ENCODE peak calls at places on chromosomes 4 and X, in five cellular contexts. O is heart left ventricle, Y is GM06990, H is neural crest cell, C is Calu3. Z is an unnamed sample.

GRCh38 chr4:116005037-116005805 is 891.8 kb upstream of the NDST4 start:
- DNase-seq in H (no peak), C (no peak), Y (no peak), O (no peak), Z (no peak)

GRCh38 chr4:28421221-28421620 is 1560.6 kb downstream of the STIM2 start:
- DNase-seq in Y (no peak), H (no peak), C (no peak), O (no peak), Z (no peak)

GRCh38 chrX:145620666-145621065 is 197.0 kb upstream of the SLITRK2 start:
- DNase-seq in H (no peak), C (no peak), Y (no peak), O (no peak), Z (no peak)

GRCh38 chr4:145485120-145485519 is 3.5 kb downstream of the SMAD1 start:
- DNase-seq in H (no peak), C (no peak), Y (no peak), O (no peak), Z (no peak)

GRCh38 chrX:105837227-105837626 is 14.9 kb downstream of the NRK start:
- DNase-seq in H (no peak), C (no peak), Y (no peak), O (peak; percentile 77), Z (no peak)

GRCh38 chrX:39972340-39972739 is 125.4 kb downstream of the BCOR start:
- DNase-seq in H (no peak), Y (no peak), C (no peak), O (no peak), Z (no peak)

GRCh38 chrX:40175416-40176255 is 77.9 kb upstream of the BCOR start:
- DNase-seq in H (peak; percentile 23), Y (peak; percentile 92), O (peak; percentile 86), C (peak; percentile 50), Z (peak; percentile 69)

GRCh38 chrX:9148626-9149385 is 114.9 kb upstream of the FAM9B start:
- DNase-seq in C (no peak), H (no peak), Y (no peak), O (no peak), Z (no peak)

GRCh38 chrX:9943420-9943819 is 23.7 kb upstream of the CLDN34 start:
- DNase-seq in Y (no peak), C (no peak), H (no peak), O (no peak), Z (no peak)

GRCh38 chr4:32472918-32473317 is 1752.7 kb downstream of the PCDH7 start:
- DNase-seq in C (no peak), Y (no peak), H (no peak), O (no peak), Z (no peak)

GRCh38 chrX:9644335-9644734 is 121.3 kb downstream of the GPR143 start:
- DNase-seq in O (no peak), Y (peak; percentile 21), H (no peak), C (no peak), Z (peak; percentile 16)

GRCh38 chr4:28639747-28640146 is 1779.1 kb downstream of the STIM2 start:
- DNase-seq in C (no peak), H (no peak), Y (no peak), O (no peak), Z (no peak)

GRCh38 chr4:165462009-165462408 is 83.2 kb downstream of the CPE start:
- DNase-seq in H (no peak), Y (no peak), C (no peak), O (no peak), Z (no peak)

GRCh38 chr4:150164956-150165355 is 86.7 kb downstream of the DCLK2 start:
- DNase-seq in H (no peak), O (no peak), C (no peak), Y (no peak), Z (no peak)

GRCh38 chr4:142351958-142352357 is 494.1 kb downstream of the INPP4B start:
- DNase-seq in Y (no peak), H (no peak), O (no peak), C (no peak), Z (no peak)

GRCh38 chrX:66015152-66015827 is 24.6 kb downstream of the VSIG4 start:
- DNase-seq in H (no peak), Y (peak; percentile 59), C (no peak), O (peak; percentile 36), Z (peak; percentile 16)

GRCh38 chr4:134777626-134778025 is 576.0 kb upstream of the PABPC4L start:
- DNase-seq in O (no peak), C (peak; percentile 15), H (no peak), Y (no peak), Z (no peak)

GRCh38 chr4:2940267-2941137 is 22.7 kb downstream of the NOP14 start:
- DNase-seq in C (no peak), O (no peak), H (no peak), Y (no peak), Z (no peak)

GRCh38 chr4:152352645-152353116 is 183.2 kb downstream of the FBXW7 start:
- DNase-seq in Y (peak; percentile 50), C (no peak), O (peak; percentile 63), H (peak; percentile 34), Z (no peak)

GRCh38 chrX:149711545-149712236 is at the start of gene MAGEA11:
- DNase-seq in Y (no peak), O (no peak), H (no peak), C (no peak), Z (no peak)

GRCh38 chrX:105698386-105698785 is 124.0 kb upstream of the NRK start:
- DNase-seq in O (no peak), H (no peak), Y (no peak), C (no peak), Z (no peak)

GRCh38 chr4:186342582-186342981 is 76.6 kb downstream of the F11 start:
- DNase-seq in C (no peak), O (no peak), H (no peak), Y (no peak), Z (no peak)

GRCh38 chr4:142126890-142127497 is 490.6 kb downstream of the IL15 start:
- DNase-seq in H (peak; percentile 67), O (peak; percentile 37), Y (peak; percentile 24), C (peak; percentile 56), Z (no peak)

GRCh38 chr4:113293043-113293560 is 243.6 kb downstream of the ANK2 start:
- DNase-seq in H (no peak), Y (no peak), O (peak; percentile 45), C (no peak), Z (no peak)

GRCh38 chr4:113293673-113294072 is 244.2 kb downstream of the ANK2 start:
- DNase-seq in O (peak; percentile 30), C (no peak), Y (no peak), H (no peak), Z (no peak)

GRCh38 chr4:113290666-113291065 is 241.2 kb downstream of the ANK2 start:
- DNase-seq in C (no peak), H (no peak), Y (no peak), O (no peak), Z (no peak)

GRCh38 chr4:113292371-113293042 is 243.1 kb downstream of the ANK2 start:
- DNase-seq in Y (no peak), O (peak; percentile 74), H (peak; percentile 25), C (no peak), Z (no peak)

GRCh38 chr4:113294910-113295309 is 245.5 kb downstream of the ANK2 start:
- DNase-seq in Y (no peak), C (no peak), O (no peak), H (no peak), Z (no peak)
- TF ChIP-seq CTCF in Y (no peak), C (no peak), O (peak; percentile 7), H (no peak), Z (no peak)

GRCh38 chr4:22410645-22411247 is 105.1 kb downstream of the ADGRA3 start:
- DNase-seq in C (no peak), Y (peak; percentile 31), O (no peak), H (no peak), Z (no peak)
- TF ChIP-seq CTCF in C (peak; percentile 25), Y (peak; percentile 46), O (peak; percentile 68), H (peak; percentile 89), Z (peak; percentile 33)

GRCh38 chr4:38735870-38736269 is 46.9 kb downstream of the TLR10 start:
- DNase-seq in C (no peak), O (no peak), H (no peak), Y (no peak), Z (no peak)
- TF ChIP-seq CTCF in C (no peak), O (no peak), H (no peak), Y (no peak), Z (no peak)

GRCh38 chrX:104647084-104647483 is 81.1 kb downstream of the IL1RAPL2 start:
- DNase-seq in C (no peak), O (no peak), H (no peak), Y (no peak), Z (no peak)

GRCh38 chrX:104641176-104641575 is 75.2 kb downstream of the IL1RAPL2 start:
- DNase-seq in C (peak; percentile 8), H (no peak), O (no peak), Y (no peak), Z (no peak)
- TF ChIP-seq CTCF in C (peak; percentile 14), H (no peak), O (no peak), Y (peak; percentile 24), Z (no peak)

GRCh38 chr4:174283507-174284180 is at the start of the genes CEP44 and FBXO8:
- DNase-seq in C (peak; percentile 39), O (peak; percentile 67), H (peak; percentile 58), Y (peak; percentile 85), Z (peak; percentile 61)
- TF ChIP-seq CTCF in C (no peak), O (no peak), H (no peak), Y (no peak), Z (no peak)

GRCh38 chr4:53694666-53695065 is 103.4 kb upstream of the LNX1 start:
- DNase-seq in O (no peak), Y (no peak), H (no peak), C (no peak), Z (no peak)

GRCh38 chr4:53693408-53693807 is 102.1 kb upstream of the LNX1 start:
- DNase-seq in Y (no peak), C (no peak), O (no peak), H (no peak), Z (no peak)

GRCh38 chr4:53693909-53694308 is 102.6 kb upstream of the LNX1 start:
- DNase-seq in O (no peak), H (no peak), Y (no peak), C (no peak), Z (no peak)

GRCh38 chr4:53695540-53696463 is 104.5 kb upstream of the LNX1 start:
- DNase-seq in Y (no peak), O (no peak), C (no peak), H (no peak), Z (no peak)

DNA sequence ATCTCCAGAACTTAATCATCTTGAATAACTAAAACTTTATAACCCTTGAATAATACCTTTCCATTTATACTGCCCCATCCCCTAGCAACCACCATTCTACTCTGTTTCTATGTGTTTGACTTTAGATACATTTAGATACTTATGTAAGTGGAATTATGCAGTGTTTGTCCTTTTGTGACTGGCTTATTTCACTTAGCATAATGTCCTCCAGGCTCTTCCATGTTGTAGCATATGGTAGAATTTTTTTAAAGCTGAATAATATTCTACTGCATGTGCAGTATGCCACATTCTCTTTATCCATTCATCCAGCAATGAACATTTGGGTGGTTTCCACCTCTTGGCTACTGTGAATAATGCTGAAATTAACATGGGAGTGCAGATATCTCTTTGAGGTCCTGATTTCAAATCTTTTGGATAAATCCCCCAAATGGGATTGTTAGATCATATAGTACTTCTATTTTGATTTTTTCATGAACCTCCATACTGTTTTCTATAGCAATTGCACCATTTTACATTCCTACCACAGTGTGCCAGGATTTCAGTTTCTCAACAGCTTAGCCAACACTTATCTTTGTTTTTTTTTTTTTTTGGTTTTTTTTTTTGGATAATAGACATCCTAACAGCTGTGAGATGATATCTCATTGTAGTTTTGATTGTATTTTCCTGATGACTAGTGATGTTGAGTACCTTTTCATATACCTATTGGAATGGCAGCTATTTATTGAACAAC is 105.8 kb upstream of the LNX1 start:
- DNase-seq in O (no peak), C (no peak), Y (no peak), H (no peak), Z (no peak)
- TF ChIP-seq CTCF in O (no peak), C (no peak), Y (no peak), H (no peak), Z (no peak)

Z was measured in activated B cell treated with CpG ODN at 0.5 μM for 24 hours.